ENCODE peak calls at places on chromosomes 2 and 18, in five cellular contexts. W is CD8-positive, alpha-beta T cell; I is stomach; T is fibroblast of mammary gland; O is psoas muscle. V is an unnamed sample.

GRCh38 chr2:239028253-239028619 is 180.4 kb downstream of the TWIST2 start:
- DNase-seq in W (no peak), I (no peak), T (peak), O (no peak), V (no peak)

GRCh38 chr18:36568487-36568886 is 260.3 kb downstream of the TPGS2 start:
- DNase-seq in W (no peak), I (no peak), T (no peak), O (no peak), V (peak)

GRCh38 chr2:108637304-108637669 is 82.0 kb upstream of the RANBP2 start:
- DNase-seq in W (no peak), I (peak), T (peak), O (peak), V (no peak)

GRCh38 chr2:237859082-237859433 is 365 bp upstream of the RAMP1 start:
- DNase-seq in W (no peak), I (no peak), T (no peak), O (no peak), V (no peak)

GRCh38 chr2:98039085-98039756 is 43.5 kb upstream of the TMEM131 start:
- DNase-seq in W (no peak), I (peak), T (no peak), O (no peak), V (no peak)

GRCh38 chr2:133097666-133098065 is 427.7 kb upstream of the LYPD1 start:
- DNase-seq in W (no peak), I (no peak), T (no peak), O (no peak), V (no peak)

GRCh38 chr18:77066101-77066500 is 66.5 kb downstream of the MBP start:
- DNase-seq in W (no peak), I (no peak), T (no peak), O (no peak), V (no peak)

GRCh38 chr18:44894011-44894410 is 213.3 kb downstream of the SETBP1 start:
- DNase-seq in W (no peak), I (no peak), T (no peak), O (no peak), V (no peak)

GRCh38 chr2:232365621-232366321 is 12.8 kb upstream of the ALPP start:
- DNase-seq in W (no peak), I (no peak), T (no peak), O (no peak), V (peak)

GRCh38 chr2:56118474-56118873 is 65.3 kb upstream of the CCDC85A start:
- DNase-seq in W (no peak), I (no peak), T (no peak), O (no peak), V (no peak)

GRCh38 chr18:79513381-79514081 is 117.8 kb downstream of the NFATC1 start:
- DNase-seq in W (peak), I (peak), T (no peak), O (no peak), V (no peak)

GRCh38 chr2:72895154-72895553 is 7.9 kb downstream of the SPR start:
- DNase-seq in W (no peak), I (no peak), T (no peak), O (no peak), V (no peak)

GRCh38 chr2:55952415-55952814 is 28.8 kb upstream of the EFEMP1 start:
- DNase-seq in W (no peak), I (no peak), T (no peak), O (no peak), V (no peak)

GRCh38 chr2:187013058-187013457 is 164.1 kb upstream of the ZSWIM2 start:
- DNase-seq in W (no peak), I (no peak), T (peak), O (no peak), V (peak)

GRCh38 chr2:58428286-58428552 is 187.1 kb upstream of the FANCL start:
- DNase-seq in W (no peak), I (no peak), T (peak), O (no peak), V (peak)

GRCh38 chr18:46815661-46816060 is 58.8 kb upstream of the ST8SIA5 start:
- DNase-seq in W (no peak), I (no peak), T (no peak), O (no peak), V (no peak)

GRCh38 chr2:2834530-2835254 is 503.6 kb upstream of the MYT1L start:
- DNase-seq in W (no peak), I (peak), T (no peak), O (no peak), V (no peak)

GRCh38 chr2:173001664-173002604 is 73.7 kb upstream of the MAP3K20 start:
- DNase-seq in W (no peak), I (no peak), T (no peak), O (no peak), V (no peak)

GRCh38 chr18:23824704-23825103 is 135.5 kb downstream of the LAMA3 start:
- DNase-seq in W (no peak), I (no peak), T (peak), O (no peak), V (peak)

GRCh38 chr2:7835693-7836680 is 845.9 kb upstream of the ID2 start:
- DNase-seq in W (no peak), I (no peak), T (peak), O (no peak), V (no peak)

GRCh38 chr18:36023336-36023735 is 44.0 kb downstream of the RPRD1A start:
- DNase-seq in W (no peak), I (no peak), T (no peak), O (no peak), V (no peak)

GRCh38 chr2:197159681-197160211 is 150.8 kb downstream of the ANKRD44 start:
- DNase-seq in W (no peak), I (no peak), T (peak), O (no peak), V (peak)

GRCh38 chr2:208227581-208228232 is 27.2 kb downstream of the IDH1 start:
- DNase-seq in W (no peak), I (no peak), T (no peak), O (no peak), V (no peak)

GRCh38 chr2:240434728-240435456 is 571 bp upstream of the GPC1 start:
- DNase-seq in W (peak), I (peak), T (peak), O (peak), V (peak)
- H3K4me3 ChIP-seq in W (peak), I (peak), T (peak), O (peak), V (peak)

DNA sequence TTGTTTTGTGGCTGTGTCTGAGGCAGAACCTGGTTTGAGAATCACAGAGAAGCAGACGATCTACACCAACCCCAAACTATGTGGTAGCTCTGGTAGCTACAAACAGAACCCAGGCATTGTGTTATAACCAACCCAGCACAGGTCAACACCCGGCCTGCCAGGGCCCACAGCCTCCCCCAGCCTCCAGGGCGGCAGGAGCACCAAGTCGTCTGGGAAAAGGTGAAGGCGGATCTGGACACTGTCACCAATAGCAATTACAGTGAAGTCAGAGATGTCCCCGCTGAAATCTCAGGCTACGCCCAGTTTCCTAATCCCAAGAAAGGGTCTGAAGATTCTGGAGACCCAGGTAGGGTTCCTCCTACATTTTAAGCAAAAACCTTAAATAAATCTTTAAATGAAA is 3.6 kb downstream of the HJURP start:
- DNase-seq in W (no peak), I (no peak), T (no peak), O (no peak), V (no peak)
- H3K4me3 ChIP-seq in W (no peak), I (no peak), T (no peak), O (no peak), V (no peak)

DNA sequence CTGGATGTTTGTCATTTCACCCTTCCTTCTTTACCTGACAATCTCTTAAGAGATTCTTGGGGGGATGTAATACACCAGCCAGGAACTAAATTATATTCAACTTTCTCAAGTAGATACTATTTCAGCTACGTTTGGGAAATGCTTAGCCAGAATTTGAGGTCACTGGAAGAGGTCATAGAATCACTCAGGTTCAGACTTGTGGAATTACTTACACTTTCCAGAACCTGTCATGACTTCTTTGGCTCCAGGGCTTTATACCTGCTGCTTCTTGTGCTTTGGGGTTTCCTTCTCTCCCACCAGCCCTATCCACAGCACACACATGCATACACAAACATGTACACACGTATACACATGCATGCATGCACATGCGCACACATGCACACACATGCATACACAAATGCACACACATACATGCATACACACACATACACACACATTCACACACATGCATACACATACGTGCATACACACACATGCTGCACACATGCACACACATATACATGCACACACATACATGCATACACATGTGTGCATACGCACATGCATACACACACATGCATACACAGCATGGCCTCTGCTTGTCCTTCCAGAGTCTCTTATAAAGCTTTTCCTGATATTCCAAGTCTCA is 23.5 kb upstream of the ANXA4 start:
- DNase-seq in W (no peak), I (no peak), T (no peak), O (no peak), V (peak)
- H3K4me3 ChIP-seq in W (no peak), I (no peak), T (no peak), O (no peak), V (no peak)

GRCh38 chr2:64638502-64639120 is 15.1 kb downstream of the SERTAD2 start:
- DNase-seq in W (no peak), I (no peak), T (no peak), O (no peak), V (peak)
- H3K4me3 ChIP-seq in W (no peak), I (no peak), T (no peak), O (no peak), V (no peak)